ENCODE peak calls at places on chromosome 19, in ten cellular contexts. T, D, H, J, E, P, V, A, B and S are unnamed samples.

GRCh38 chr19:19064811-19065745 is 1.3 kb downstream of the SLC25A42 start:
- DNase-seq in P (peak; percentile 57), E (peak; percentile 30), H (no peak), J (no peak), A (no peak), B (no peak), V (no peak), D (no peak), T (no peak), S (no peak)

GRCh38 chr19:3406571-3407111 is 40.3 kb downstream of the NFIC start:
- DNase-seq in B (no peak), A (no peak), D (no peak), P (no peak), V (no peak), E (no peak), H (no peak), J (no peak), T (no peak), S (no peak)

GRCh38 chr19:10896851-10897526 is 25.6 kb downstream of the CARM1 start:
- DNase-seq in J (no peak), H (no peak), E (no peak), B (no peak), T (no peak), V (no peak), P (no peak), D (no peak), A (no peak), S (no peak)

GRCh38 chr19:30498707-30499106 is 126.5 kb downstream of the ZNF536 start:
- DNase-seq in P (peak; percentile 14), J (no peak), B (no peak), T (no peak), E (peak; percentile 32), V (peak; percentile 60), A (no peak), H (no peak), D (no peak), S (no peak)

GRCh38 chr19:16039545-16039944 is 36.8 kb upstream of the TPM4 start:
- DNase-seq in J (no peak), B (no peak), V (no peak), A (no peak), E (no peak), D (no peak), H (peak; percentile 25), T (no peak), P (peak; percentile 35), S (no peak)

GRCh38 chr19:33397536-33398360 is 24.2 kb downstream of the CEBPG start:
- DNase-seq in H (peak; percentile 34), E (peak; percentile 56), V (peak; percentile 66), B (no peak), T (no peak), A (no peak), D (no peak), P (peak; percentile 43), J (no peak), S (peak; percentile 43)

GRCh38 chr19:53509845-53510244 is 28.1 kb upstream of the ZNF331 start:
- DNase-seq in P (no peak), V (no peak), E (no peak), J (no peak), A (no peak), B (no peak), D (no peak), H (no peak), T (no peak), S (no peak)

GRCh38 chr19:55358943-55359908 is 3.8 kb downstream of the GARIN5B start:
- DNase-seq in J (no peak), E (no peak), V (no peak), B (no peak), P (no peak), T (no peak), H (no peak), A (no peak), D (no peak), S (no peak)

GRCh38 chr19:35040826-35041547 is 534 bp upstream of the HPN start:
- DNase-seq in H (peak; percentile 93), E (peak; percentile 73), J (peak; percentile 38), A (no peak), V (peak; percentile 70), D (peak; percentile 48), T (no peak), B (peak; percentile 49), P (peak; percentile 88), S (no peak)

GRCh38 chr19:30784850-30785459 is 412.8 kb downstream of the ZNF536 start:
- DNase-seq in B (peak; percentile 64), P (peak; percentile 66), D (no peak), T (no peak), V (peak; percentile 55), E (peak; percentile 46), H (peak; percentile 73), A (no peak), J (no peak), S (peak; percentile 74)

GRCh38 chr19:48122421-48122820 is 11.8 kb upstream of the PLA2G4C start:
- DNase-seq in B (no peak), V (no peak), A (no peak), P (no peak), H (no peak), D (no peak), J (no peak), E (no peak), T (no peak), S (no peak)

GRCh38 chr19:48121909-48122371 is 11.3 kb upstream of the PLA2G4C start:
- DNase-seq in E (no peak), T (peak; percentile 47), J (no peak), D (no peak), A (no peak), V (no peak), P (no peak), H (no peak), B (no peak), S (no peak)

GRCh38 chr19:48127561-48127960 is 16.9 kb upstream of the PLA2G4C start:
- DNase-seq in D (no peak), A (no peak), B (no peak), H (no peak), E (no peak), J (no peak), V (no peak), P (no peak), T (no peak), S (no peak)

GRCh38 chr19:48121066-48121465 is 10.4 kb upstream of the PLA2G4C start:
- DNase-seq in T (no peak), P (no peak), J (no peak), A (no peak), D (no peak), E (no peak), B (no peak), V (no peak), H (no peak), S (no peak)

GRCh38 chr19:48123907-48124675 is 13.5 kb upstream of the PLA2G4C start:
- DNase-seq in B (no peak), V (peak; percentile 78), A (peak; percentile 60), H (no peak), J (no peak), E (no peak), T (peak; percentile 38), D (no peak), P (no peak), S (no peak)
- TF ChIP-seq CTCF in B (no peak), V (peak; percentile 46), A (peak; percentile 13), H (no peak), J (no peak), E (no peak), T (peak; percentile 40), D (peak; percentile 44), P (no peak), S (no peak)

DNA sequence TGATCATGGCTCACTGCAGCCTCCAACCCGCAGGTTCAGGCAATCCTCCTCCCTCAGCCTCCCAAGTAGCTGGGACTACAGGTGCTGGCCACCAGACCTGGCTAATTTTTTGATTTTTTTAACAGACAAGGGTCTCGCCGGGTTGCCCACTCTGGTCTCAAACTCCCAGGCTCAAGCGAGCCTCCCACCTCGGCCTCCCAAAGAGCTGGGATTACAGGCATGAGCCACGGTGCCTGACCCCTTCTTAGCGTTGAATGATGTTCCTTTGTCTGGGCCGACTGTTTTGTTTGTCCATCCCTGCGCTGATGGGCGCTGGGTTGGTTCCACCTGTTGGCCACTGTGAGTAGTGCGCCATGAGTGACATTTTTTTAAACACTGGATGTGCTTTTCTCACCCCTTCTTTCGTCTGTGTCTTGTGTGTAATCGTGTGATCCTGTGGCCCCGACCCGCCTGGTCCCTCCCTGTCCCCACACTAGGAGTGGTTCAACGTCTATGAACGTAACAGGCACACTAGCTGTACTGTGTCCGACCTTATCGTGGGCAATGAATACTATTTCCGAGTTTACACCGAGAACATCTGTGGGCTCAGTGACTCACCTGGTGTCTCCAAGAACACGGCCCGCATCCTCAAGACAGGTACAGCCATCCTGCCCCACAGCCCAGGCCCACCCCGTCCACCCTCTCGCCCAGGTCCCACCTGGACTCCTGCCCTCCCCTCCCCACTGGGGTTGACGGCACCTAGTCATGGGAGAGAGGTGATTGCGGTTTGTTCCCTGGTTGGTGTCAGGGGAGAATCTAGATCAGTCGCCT is 15.0 kb upstream of the EMC10 start:
- DNase-seq in H (no peak), D (peak; percentile 39), T (peak; percentile 6), B (peak; percentile 58), J (no peak), V (peak; percentile 87), A (no peak), P (peak; percentile 86), E (peak; percentile 71), S (peak; percentile 65)
- TF ChIP-seq CTCF in H (peak; percentile 79), D (peak; percentile 80), T (peak; percentile 86), B (peak; percentile 70), J (peak; percentile 66), V (peak; percentile 82), A (peak; percentile 78), P (peak; percentile 85), E (peak; percentile 82), S (peak; percentile 82)

GRCh38 chr19:5690125-5690954 is at the start of gene RPL36:
- DNase-seq in V (peak; percentile 98), E (peak; percentile 99), H (peak; percentile 99), B (peak; percentile 100), J (peak; percentile 74), T (peak; percentile 81), D (peak; percentile 99), P (peak; percentile 99), A (peak; percentile 71), S (peak; percentile 97)
- TF ChIP-seq CTCF in V (peak; percentile 84), E (peak; percentile 96), H (peak; percentile 98), B (peak; percentile 98), J (peak; percentile 91), T (peak; percentile 99), D (peak; percentile 99), P (peak; percentile 99), A (peak; percentile 96), S (peak; percentile 97)

GRCh38 chr19:32041681-32042292 is 303.6 kb upstream of the ZNF507 start:
- DNase-seq in D (peak; percentile 28), A (no peak), B (no peak), J (no peak), E (peak; percentile 72), T (no peak), H (no peak), P (no peak), V (peak; percentile 77), S (no peak)
- TF ChIP-seq CTCF in D (peak; percentile 95), A (peak; percentile 82), B (no peak), J (peak; percentile 15), E (peak; percentile 89), T (peak; percentile 61), H (peak; percentile 79), P (peak; percentile 57), V (peak; percentile 92), S (peak; percentile 62)

GRCh38 chr19:13428352-13428751 is 77.9 kb downstream of the CACNA1A start:
- DNase-seq in E (peak; percentile 21), B (no peak), T (no peak), H (no peak), D (no peak), J (no peak), A (no peak), P (no peak), V (no peak), S (no peak)
- TF ChIP-seq CTCF in E (peak; percentile 60), B (peak; percentile 48), T (peak; percentile 66), H (peak; percentile 33), D (peak; percentile 56), J (no peak), A (peak; percentile 50), P (peak; percentile 24), V (peak; percentile 59), S (peak; percentile 64)